ENCODE peak calls at places on chromosomes 4 and X, in five cellular contexts. Z, S, P, O and W are unnamed samples.

GRCh38 chr4:2299794-2300193 is 37.9 kb upstream of the MXD4 start:
- DNase-seq in S (no peak), P (no peak), O (no peak), Z (no peak), W (no peak)

GRCh38 chr4:63211377-63211776 is 1197.9 kb downstream of the TECRL start:
- DNase-seq in S (no peak), O (no peak), Z (no peak), P (no peak), W (no peak)

GRCh38 chr4:147901388-147901787 is 169.5 kb downstream of the ARHGAP10 start:
- DNase-seq in O (no peak), P (no peak), S (no peak), Z (no peak), W (no peak)

GRCh38 chr4:128979934-128980333 is 113.4 kb downstream of the SCLT1 start:
- DNase-seq in O (no peak), S (no peak), Z (no peak), P (peak), W (no peak)

GRCh38 chrX:104105863-104106262 is 6.5 kb upstream of the ZCCHC18 start:
- DNase-seq in S (no peak), P (no peak), Z (no peak), O (no peak), W (no peak)

GRCh38 chr4:68463796-68464195 is 16.5 kb downstream of the TMPRSS11E start:
- DNase-seq in P (no peak), O (no peak), S (no peak), Z (no peak), W (no peak)

GRCh38 chrX:3815896-3816664 is 102.6 kb upstream of the PRKX start:
- DNase-seq in P (peak), Z (no peak), S (peak), O (peak), W (peak)

GRCh38 chrX:132025085-132025484 is 2.0 kb downstream of the STK26 start:
- DNase-seq in P (no peak), O (peak), S (no peak), Z (no peak), W (no peak)

GRCh38 chrX:12139934-12140611 is 1.8 kb downstream of the FRMPD4 start:
- DNase-seq in P (no peak), S (no peak), Z (no peak), O (no peak), W (no peak)

GRCh38 chrX:28391528-28391927 is 195.7 kb upstream of the IL1RAPL1 start:
- DNase-seq in P (no peak), Z (no peak), O (no peak), S (no peak), W (no peak)

GRCh38 chrX:11908371-11908770 is 150.3 kb downstream of the MSL3 start:
- DNase-seq in P (no peak), S (no peak), O (peak), Z (no peak), W (peak)

GRCh38 chr4:14716622-14717021 is 285.7 kb upstream of the CPEB2 start:
- DNase-seq in Z (no peak), O (no peak), S (no peak), P (no peak), W (no peak)

GRCh38 chrX:9349572-9350259 is 115.1 kb upstream of the TBL1X start:
- DNase-seq in O (no peak), P (no peak), Z (no peak), S (no peak), W (no peak)

GRCh38 chrX:17613979-17614572 is 123.2 kb upstream of the SCML1 start:
- DNase-seq in S (peak), P (peak), Z (no peak), O (no peak), W (peak)

GRCh38 chr4:38563703-38564490 is 100.1 kb upstream of the KLF3 start:
- DNase-seq in P (no peak), Z (no peak), O (no peak), S (no peak), W (no peak)

GRCh38 chr4:121182296-121182695 is 18.2 kb upstream of the TNIP3 start:
- DNase-seq in P (no peak), S (no peak), O (no peak), Z (no peak), W (no peak)

GRCh38 chrX:40299502-40300118 is 201.9 kb upstream of the BCOR start:
- DNase-seq in S (no peak), Z (no peak), P (no peak), O (no peak), W (no peak)

GRCh38 chr4:113665036-113665435 is 96.5 kb downstream of the CAMK2D start:
- DNase-seq in O (no peak), S (no peak), P (no peak), Z (no peak), W (no peak)

DNA sequence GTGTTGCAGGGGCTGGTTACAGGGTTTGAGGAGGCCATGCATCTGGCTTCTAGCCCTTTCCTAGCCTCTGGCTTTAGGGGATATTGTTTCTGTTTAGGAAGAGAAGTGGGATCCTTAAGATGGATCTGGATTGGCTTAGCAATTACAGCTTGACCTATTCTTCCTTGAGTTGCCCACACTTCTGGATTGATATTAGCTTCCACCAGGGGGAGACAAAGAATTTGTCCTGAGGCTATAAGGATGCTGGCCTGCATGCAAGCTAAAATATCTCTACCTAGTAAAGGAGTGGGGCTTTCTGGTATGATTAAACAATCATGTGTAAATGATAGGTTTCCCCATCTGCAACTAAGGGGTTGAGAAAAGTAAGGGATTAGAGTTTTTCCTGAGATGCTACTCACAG is 117.2 kb downstream of the TEX13C start:
- DNase-seq in P (no peak), O (peak), S (no peak), Z (no peak), W (no peak)
- TF ChIP-seq CTCF in P (peak), O (peak), S (peak), Z (no peak), W (no peak)

GRCh38 chr4:16636911-16637630 is 261.4 kb downstream of the LDB2 start:
- DNase-seq in S (no peak), Z (no peak), P (no peak), O (no peak), W (no peak)

GRCh38 chr4:16646459-16646858 is 252.0 kb downstream of the LDB2 start:
- DNase-seq in Z (no peak), O (no peak), P (no peak), S (no peak), W (no peak)

GRCh38 chr4:16641971-16642370 is 256.5 kb downstream of the LDB2 start:
- DNase-seq in S (no peak), O (no peak), Z (no peak), P (no peak), W (no peak)

GRCh38 chr4:16643852-16644251 is 254.6 kb downstream of the LDB2 start:
- DNase-seq in Z (no peak), S (no peak), O (no peak), P (no peak), W (no peak)

GRCh38 chr4:16642897-16643296 is 255.5 kb downstream of the LDB2 start:
- DNase-seq in S (no peak), Z (no peak), P (no peak), O (no peak), W (no peak)
- TF ChIP-seq CTCF in S (peak), Z (no peak), P (no peak), O (no peak), W (peak)

DNA sequence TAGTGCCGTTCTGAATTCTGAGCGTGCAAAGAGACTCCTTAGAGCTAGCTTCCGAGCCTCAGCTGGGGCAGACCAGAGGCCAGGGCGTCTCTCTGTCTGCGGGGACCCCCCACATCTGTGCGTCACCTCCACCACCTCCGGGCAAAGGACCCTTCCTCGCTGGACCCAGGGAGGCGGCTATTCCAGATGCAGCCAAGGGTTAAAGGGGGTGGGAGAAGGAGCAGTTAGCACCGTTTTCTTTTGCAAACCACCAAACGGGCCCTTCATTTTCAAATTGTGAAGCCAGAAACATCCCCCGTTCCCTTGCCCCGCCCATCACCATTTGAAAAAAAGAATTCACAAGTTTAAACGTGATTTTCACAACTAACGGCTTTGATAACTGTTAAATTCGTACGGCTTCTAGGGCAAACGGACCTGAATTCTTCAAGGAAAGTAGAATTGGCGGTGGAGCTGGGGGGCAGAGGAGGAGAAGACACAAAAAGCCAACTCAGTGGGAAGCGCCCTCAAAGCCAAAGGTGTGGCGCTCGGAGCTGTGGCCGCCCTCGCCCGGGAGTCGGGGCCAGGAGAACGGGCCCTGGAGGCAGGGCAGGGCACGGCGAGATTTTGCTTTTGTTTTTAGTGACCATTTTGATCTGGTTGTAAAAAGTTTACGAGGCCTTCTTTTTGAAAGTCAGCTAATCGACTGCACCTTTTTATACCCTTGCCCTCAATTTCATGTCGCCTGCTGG is 3.3 kb upstream of the PDGFRA start:
- DNase-seq in O (peak), Z (no peak), S (no peak), P (no peak), W (no peak)
- TF ChIP-seq CTCF in O (no peak), Z (no peak), S (no peak), P (no peak), W (no peak)

GRCh38 chr4:77355731-77356130 is 198.7 kb downstream of the CCNG2 start:
- DNase-seq in S (no peak), P (no peak), O (no peak), Z (no peak), W (no peak)

GRCh38 chr4:77360451-77360850 is 203.4 kb downstream of the CCNG2 start:
- DNase-seq in P (no peak), Z (no peak), S (no peak), O (peak), W (no peak)

GRCh38 chr4:77354550-77354949 is 197.5 kb downstream of the CCNG2 start:
- DNase-seq in Z (no peak), S (no peak), P (no peak), O (no peak), W (no peak)

DNA sequence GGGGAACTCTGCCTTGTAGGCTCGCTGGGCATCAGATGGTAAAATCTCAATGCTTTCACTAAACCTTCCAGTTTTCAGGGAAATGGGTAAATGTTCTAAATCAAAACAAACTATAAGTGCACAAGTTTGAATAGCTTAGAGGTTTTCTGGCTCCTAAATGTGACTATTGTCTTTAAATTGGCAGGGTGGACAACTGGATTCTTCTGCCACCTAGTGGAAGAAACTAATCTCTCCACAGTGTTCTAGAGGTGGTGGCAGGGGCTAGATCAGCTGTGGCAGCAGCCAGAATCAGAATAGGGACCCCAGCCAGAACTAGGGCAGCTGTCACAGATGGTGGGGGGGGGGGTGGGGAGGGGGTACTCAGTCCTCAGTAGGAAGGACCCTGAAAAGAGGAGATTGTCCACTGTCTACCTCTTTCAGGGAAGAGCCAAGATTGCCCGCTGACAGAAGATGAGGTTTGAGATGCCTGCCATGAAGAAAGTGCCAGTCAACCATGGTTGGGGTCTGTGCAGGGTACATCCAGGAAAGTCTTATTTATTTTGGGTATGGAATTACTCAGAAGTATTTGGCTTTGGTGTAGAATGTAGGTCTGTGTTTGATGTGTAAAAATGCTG is 201.4 kb downstream of the CCNG2 start:
- DNase-seq in Z (no peak), O (peak), S (no peak), P (peak), W (peak)
- TF ChIP-seq CTCF in Z (peak), O (peak), S (peak), P (peak), W (no peak)

GRCh38 chr4:143586080-143586479 is 72.6 kb downstream of the SMARCA5 start:
- DNase-seq in Z (no peak), S (no peak), P (no peak), O (no peak), W (no peak)

GRCh38 chr4:143585548-143585947 is 72.0 kb downstream of the SMARCA5 start:
- DNase-seq in O (no peak), P (no peak), Z (no peak), S (no peak), W (no peak)

DNA sequence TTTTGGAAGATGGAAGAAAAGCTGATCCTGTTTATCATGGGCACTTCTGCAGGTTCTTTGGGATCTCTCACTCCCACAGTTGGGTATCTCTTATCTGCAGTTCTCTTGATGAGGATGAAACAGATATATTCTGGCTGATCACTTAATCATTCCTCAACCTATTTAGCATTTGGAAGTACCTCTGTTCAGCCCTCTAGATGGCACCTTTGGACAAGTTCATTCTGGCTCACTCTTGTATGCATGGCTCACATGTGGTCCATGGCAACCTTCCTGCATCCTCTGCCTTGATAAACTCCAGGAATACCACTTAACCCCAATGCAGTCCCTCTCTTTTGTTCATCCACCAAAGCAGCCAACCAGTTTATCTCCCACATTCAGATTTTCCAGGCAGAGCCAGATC is 74.2 kb downstream of the SMARCA5 start:
- DNase-seq in S (no peak), P (no peak), Z (no peak), O (no peak), W (no peak)
- TF ChIP-seq CTCF in S (no peak), P (no peak), Z (no peak), O (no peak), W (no peak)

DNA sequence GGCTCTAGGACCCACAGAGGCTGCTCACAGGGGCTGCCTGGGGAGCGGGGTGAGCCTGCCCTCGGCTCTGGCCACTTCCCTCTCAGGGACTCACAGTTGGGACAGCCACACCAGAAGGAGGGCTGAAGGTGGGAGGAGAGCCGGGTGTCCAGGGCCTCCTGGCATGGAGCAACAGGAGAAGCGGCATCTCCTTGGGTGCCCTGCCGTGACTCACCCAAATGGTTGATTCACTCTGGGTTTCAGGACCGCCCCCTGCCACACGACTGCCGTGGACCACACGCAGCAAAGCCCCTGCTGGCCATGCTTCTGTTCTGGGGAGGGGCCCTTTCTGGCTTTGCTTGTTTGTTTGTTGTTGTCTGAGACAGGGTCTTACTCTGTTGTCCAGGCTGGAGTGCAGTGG is 86.0 kb upstream of the AFAP1 start:
- DNase-seq in Z (no peak), S (no peak), P (no peak), O (no peak), W (no peak)
- TF ChIP-seq CTCF in Z (no peak), S (no peak), P (no peak), O (no peak), W (no peak)

DNA sequence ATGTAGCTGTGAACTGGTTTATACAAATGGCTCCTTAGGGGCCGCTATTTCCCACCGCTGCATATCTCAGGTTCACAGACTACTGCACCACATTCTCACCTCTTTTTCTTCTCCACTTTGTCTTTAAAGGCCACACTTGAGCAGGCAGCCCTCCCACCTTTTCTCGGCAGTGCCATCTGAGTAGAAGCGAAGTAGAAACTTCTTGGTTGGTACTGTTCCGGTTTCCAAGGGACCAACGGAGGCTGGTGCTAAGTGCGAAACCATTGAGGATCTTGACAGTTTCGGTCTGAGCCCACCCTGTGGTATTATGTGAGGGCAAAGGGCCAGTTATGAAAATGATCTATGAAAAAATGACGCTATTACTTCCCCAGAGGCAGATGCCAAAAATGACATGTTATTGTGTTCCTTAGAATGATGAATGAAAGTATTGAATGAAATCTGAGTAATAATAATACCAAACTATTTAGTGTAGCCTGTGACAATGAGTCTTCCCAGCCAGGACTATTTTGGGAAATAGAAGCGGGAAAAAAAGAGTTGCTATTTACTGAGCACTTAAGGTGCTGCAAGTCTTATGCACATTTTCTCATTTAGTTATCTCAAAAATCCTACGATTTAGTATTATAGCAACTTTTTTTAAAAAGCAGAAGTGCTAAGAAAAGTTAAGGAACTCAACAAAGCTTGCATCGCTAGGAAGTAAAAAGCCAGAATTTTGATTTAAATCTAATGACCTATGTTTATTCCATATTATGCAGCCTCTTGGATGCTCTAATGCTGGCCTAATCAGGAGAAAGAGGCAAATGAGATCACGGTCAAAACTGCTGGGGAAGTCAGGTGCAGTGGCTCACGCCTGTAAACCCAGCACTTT is 29.6 kb upstream of the CHRNA9 start:
- DNase-seq in Z (no peak), O (no peak), P (no peak), S (no peak), W (no peak)
- TF ChIP-seq CTCF in Z (no peak), O (no peak), P (no peak), S (no peak), W (no peak)

GRCh38 chr4:168655182-168655581 is 158.3 kb downstream of the PALLD start:
- DNase-seq in Z (no peak), O (no peak), S (no peak), P (no peak), W (no peak)

GRCh38 chr4:168654206-168655174 is 157.6 kb downstream of the PALLD start:
- DNase-seq in O (no peak), S (no peak), Z (no peak), P (no peak), W (peak)

GRCh38 chr4:168656946-168657473 is 160.2 kb downstream of the PALLD start:
- DNase-seq in O (no peak), Z (no peak), S (no peak), P (no peak), W (no peak)

GRCh38 chr4:168652818-168653217 is 156.0 kb downstream of the PALLD start:
- DNase-seq in S (no peak), P (no peak), O (no peak), Z (no peak), W (no peak)

GRCh38 chr4:168656055-168656660 is 159.3 kb downstream of the PALLD start:
- DNase-seq in Z (no peak), O (no peak), P (no peak), S (no peak), W (no peak)
- TF ChIP-seq CTCF in Z (no peak), O (no peak), P (no peak), S (no peak), W (no peak)